ENCODE peak calls at places on chromosomes 1 and 21, in four cellular contexts. One of them, this sample, is unnamed.

GRCh38 chr1:169698976-169699375 is 12.4 kb downstream of the SELL start:
- DNase-seq in GM12878: no peak
- DNase-seq in HepG2: no peak
- DNase-seq in K562: no peak
- DNase-seq in this sample: no peak

GRCh38 chr1:226034482-226034881 is 28.0 kb upstream of the H3-3A start:
- DNase-seq in GM12878: no peak
- DNase-seq in HepG2: peak; percentile 32
- DNase-seq in K562: no peak
- DNase-seq in this sample: no peak

GRCh38 chr1:25787477-25788043 is 12.4 kb upstream of the SELENON start:
- DNase-seq in GM12878: no peak
- DNase-seq in HepG2: no peak
- DNase-seq in K562: no peak
- DNase-seq in this sample: no peak

GRCh38 chr21:36087362-36088138 is 17.7 kb downstream of the CBR1 start:
- DNase-seq in GM12878: no peak
- DNase-seq in HepG2: no peak
- DNase-seq in K562: no peak
- DNase-seq in this sample: peak; percentile 73

GRCh38 chr1:207944571-207944970 is 33.6 kb upstream of the CD34 start:
- DNase-seq in GM12878: no peak
- DNase-seq in HepG2: no peak
- DNase-seq in K562: no peak
- DNase-seq in this sample: no peak

GRCh38 chr1:154337253-154337894 is 12.0 kb downstream of the ATP8B2 start:
- DNase-seq in GM12878: no peak
- DNase-seq in HepG2: no peak
- DNase-seq in K562: no peak
- DNase-seq in this sample: no peak

GRCh38 chr1:11571906-11572616 is 82.2 kb downstream of the FBXO2 start:
- DNase-seq in GM12878: no peak
- DNase-seq in HepG2: peak; percentile 10
- DNase-seq in K562: peak; percentile 32
- DNase-seq in this sample: peak; percentile 94

GRCh38 chr1:24435782-24436365 is 20.3 kb downstream of the NIPAL3 start:
- DNase-seq in GM12878: no peak
- DNase-seq in HepG2: no peak
- DNase-seq in K562: no peak
- DNase-seq in this sample: no peak

GRCh38 chr1:115592264-115592663 is 49.5 kb upstream of the VANGL1 start:
- DNase-seq in GM12878: no peak
- DNase-seq in HepG2: no peak
- DNase-seq in K562: no peak
- DNase-seq in this sample: peak; percentile 6

GRCh38 chr1:212229654-212230053 is 55.6 kb upstream of the PPP2R5A start:
- DNase-seq in GM12878: no peak
- DNase-seq in HepG2: no peak
- DNase-seq in K562: peak; percentile 63
- DNase-seq in this sample: no peak

GRCh38 chr1:94973271-94973922 is 46.5 kb upstream of the CNN3 start:
- DNase-seq in GM12878: no peak
- DNase-seq in HepG2: no peak
- DNase-seq in K562: no peak
- DNase-seq in this sample: no peak

GRCh38 chr1:40625476-40626382 is 39.8 kb downstream of the RIMS3 start:
- DNase-seq in GM12878: no peak
- DNase-seq in HepG2: no peak
- DNase-seq in K562: no peak
- DNase-seq in this sample: no peak

GRCh38 chr1:155513300-155513926 is 49.2 kb downstream of the ASH1L start:
- DNase-seq in GM12878: no peak
- DNase-seq in HepG2: no peak
- DNase-seq in K562: no peak
- DNase-seq in this sample: no peak

GRCh38 chr1:176885756-176886155 is 278.8 kb downstream of the ASTN1 start:
- DNase-seq in GM12878: no peak
- DNase-seq in HepG2: no peak
- DNase-seq in K562: no peak
- DNase-seq in this sample: no peak

GRCh38 chr1:54311506-54311905 is 94.7 kb downstream of the SSBP3 start:
- DNase-seq in GM12878: no peak
- DNase-seq in HepG2: no peak
- DNase-seq in K562: no peak
- DNase-seq in this sample: no peak

GRCh38 chr1:54317084-54317483 is 89.1 kb downstream of the SSBP3 start:
- DNase-seq in GM12878: no peak
- DNase-seq in HepG2: no peak
- DNase-seq in K562: no peak
- DNase-seq in this sample: no peak

GRCh38 chr1:54312874-54313316 is 93.3 kb downstream of the SSBP3 start:
- DNase-seq in GM12878: no peak
- DNase-seq in HepG2: peak; percentile 33
- DNase-seq in K562: no peak
- DNase-seq in this sample: peak; percentile 74

GRCh38 chr1:54318415-54318814 is 87.8 kb downstream of the SSBP3 start:
- DNase-seq in GM12878: no peak
- DNase-seq in HepG2: no peak
- DNase-seq in K562: no peak
- DNase-seq in this sample: no peak

GRCh38 chr1:54314691-54315455 is 91.3 kb downstream of the SSBP3 start:
- DNase-seq in GM12878: no peak
- DNase-seq in HepG2: no peak
- DNase-seq in K562: no peak
- DNase-seq in this sample: no peak
- TF ChIP-seq JUNB in GM12878: no peak
- TF ChIP-seq JUNB in HepG2: no peak
- TF ChIP-seq JUNB in K562: no peak
- TF ChIP-seq JUNB in this sample: no peak

GRCh38 chr1:89822999-89823628 is 2.3 kb downstream of the LRRC8D start:
- DNase-seq in GM12878: no peak
- DNase-seq in HepG2: no peak
- DNase-seq in K562: no peak
- DNase-seq in this sample: no peak
- H3K4me3 ChIP-seq in GM12878: peak overlapping the region; percentile 71
- H3K4me3 ChIP-seq in HepG2: peak overlapping the region; percentile 84
- H3K4me3 ChIP-seq in K562: peak overlapping the region; percentile 77
- H3K4me3 ChIP-seq in this sample: peak overlapping the region; percentile 96

GRCh38 chr1:87305762-87306161 is 22.9 kb upstream of the LMO4 start:
- DNase-seq in GM12878: no peak
- DNase-seq in HepG2: no peak
- DNase-seq in K562: no peak
- DNase-seq in this sample: no peak

GRCh38 chr1:87305096-87305495 is 23.6 kb upstream of the LMO4 start:
- DNase-seq in GM12878: no peak
- DNase-seq in HepG2: no peak
- DNase-seq in K562: no peak
- DNase-seq in this sample: no peak

GRCh38 chr1:87296220-87296619 is 32.5 kb upstream of the LMO4 start:
- DNase-seq in GM12878: no peak
- DNase-seq in HepG2: no peak
- DNase-seq in K562: no peak
- DNase-seq in this sample: no peak

GRCh38 chr1:87295720-87296119 is 33.0 kb upstream of the LMO4 start:
- DNase-seq in GM12878: no peak
- DNase-seq in HepG2: no peak
- DNase-seq in K562: no peak
- DNase-seq in this sample: peak; percentile 23

DNA sequence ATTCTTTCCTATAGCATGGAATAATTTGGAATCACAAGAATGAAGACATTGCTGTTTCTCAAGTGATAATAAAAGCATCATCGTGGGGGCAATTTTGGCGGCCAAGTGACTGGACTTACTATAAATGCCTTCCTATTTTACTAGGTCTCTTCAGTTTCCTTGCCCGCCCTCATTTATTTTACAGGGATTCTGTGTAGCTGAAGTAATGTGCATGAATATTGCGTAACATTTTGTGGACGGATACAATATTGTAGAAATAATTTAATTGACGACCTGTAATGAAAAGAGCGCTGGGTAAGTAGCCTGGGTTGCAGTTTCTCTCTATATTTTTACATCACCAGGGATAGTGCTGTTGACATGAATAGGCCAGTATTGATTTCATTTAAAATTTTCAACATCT is 28.1 kb upstream of the LMO4 start:
- DNase-seq in GM12878: no peak
- DNase-seq in HepG2: no peak
- DNase-seq in K562: no peak
- DNase-seq in this sample: no peak
- H2AFZ ChIP-seq in GM12878: no peak overlapping the region
- H2AFZ ChIP-seq in HepG2: no peak overlapping the region
- H2AFZ ChIP-seq in K562: no peak overlapping the region
- H2AFZ ChIP-seq in this sample: no peak overlapping the region

GRCh38 chr1:27548858-27549719 is 54.9 kb downstream of the AHDC1 start:
- DNase-seq in GM12878: no peak
- DNase-seq in HepG2: no peak
- DNase-seq in K562: no peak
- DNase-seq in this sample: no peak
- TF ChIP-seq JUNB in GM12878: no peak
- TF ChIP-seq JUNB in HepG2: no peak
- TF ChIP-seq JUNB in K562: no peak
- TF ChIP-seq JUNB in this sample: no peak

GRCh38 chr21:34201441-34201838 is 128.1 kb downstream of the MRPS6 start:
- DNase-seq in GM12878: no peak
- DNase-seq in HepG2: no peak
- DNase-seq in K562: no peak
- DNase-seq in this sample: no peak
- H3K4me3 ChIP-seq in GM12878: no peak overlapping the region
- H3K4me3 ChIP-seq in HepG2: peak overlapping the region; percentile 77
- H3K4me3 ChIP-seq in K562: peak overlapping the region; percentile 23
- H3K4me3 ChIP-seq in this sample: peak overlapping the region; percentile 52

DNA sequence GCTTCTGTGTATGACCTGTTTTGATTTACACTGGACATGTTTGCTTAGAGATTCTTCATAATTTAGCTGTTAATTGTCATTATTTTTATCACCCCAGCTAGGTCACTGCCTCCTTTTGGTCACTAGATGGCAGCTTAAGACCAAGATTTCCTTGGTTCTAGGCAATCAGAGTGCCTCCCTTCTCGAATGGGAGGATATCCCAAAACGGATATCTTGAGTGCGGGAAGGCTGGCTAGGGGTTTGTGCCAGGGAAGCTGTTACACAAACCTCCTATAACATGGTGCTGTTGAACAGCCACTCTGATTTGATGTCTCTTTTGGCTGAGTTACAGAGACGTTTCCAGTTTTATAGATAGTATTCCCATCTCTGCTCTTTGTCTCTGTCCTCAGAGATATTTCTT is 283.5 kb downstream of the S1PR1 start:
- DNase-seq in GM12878: peak; percentile 20
- DNase-seq in HepG2: peak; percentile 27
- DNase-seq in K562: peak; percentile 14
- DNase-seq in this sample: peak; percentile 80
- H2AFZ ChIP-seq in GM12878: peak overlapping the region; percentile 69
- H2AFZ ChIP-seq in HepG2: no peak overlapping the region
- H2AFZ ChIP-seq in K562: no peak overlapping the region
- H2AFZ ChIP-seq in this sample: peak overlapping the region; percentile 87

GRCh38 chr21:43919871-43920801 is 55.1 kb downstream of the AGPAT3 start:
- DNase-seq in GM12878: peak; percentile 54
- DNase-seq in HepG2: no peak
- DNase-seq in K562: no peak
- DNase-seq in this sample: no peak
- TF ChIP-seq JUNB in GM12878: no peak
- TF ChIP-seq JUNB in HepG2: no peak
- TF ChIP-seq JUNB in K562: no peak
- TF ChIP-seq JUNB in this sample: no peak